ENCODE peak calls at places on chromosome 14, in six cellular contexts. V is sigmoid colon, M is lung, L is suprapubic skin, O is OCI-LY7, Z is fibroblast of lung. Y is an unnamed sample.

GRCh38 chr14:104650057-104650980 is 39.1 kb upstream of the INF2 start:
- DNase-seq in Z (peak; percentile 48), V (peak; percentile 81), O (peak; percentile 77), M (peak; percentile 49), L (no peak), Y (peak; percentile 41)

GRCh38 chr14:72519543-72519942 is 374.4 kb downstream of the DPF3 start:
- DNase-seq in L (no peak), M (no peak), V (no peak), Z (no peak), O (no peak), Y (no peak)

GRCh38 chr14:100677925-100678765 is 48.5 kb upstream of the DLK1 start:
- DNase-seq in L (no peak), O (no peak), Z (peak; percentile 86), V (peak; percentile 83), M (no peak), Y (peak; percentile 98)

GRCh38 chr14:76181546-76181945 is 29.8 kb downstream of the GPATCH2L start:
- DNase-seq in L (no peak), M (no peak), Z (peak; percentile 8), O (peak; percentile 3), V (no peak), Y (peak; percentile 9)

GRCh38 chr14:91835920-91836843 is 31.2 kb downstream of the TC2N start:
- DNase-seq in O (peak; percentile 8), Z (no peak), V (peak; percentile 91), M (peak; percentile 91), L (peak; percentile 96), Y (peak; percentile 5)

GRCh38 chr14:82190812-82191211 is 657.2 kb upstream of the SEL1L start:
- DNase-seq in L (no peak), M (no peak), Z (no peak), V (no peak), O (no peak), Y (no peak)

GRCh38 chr14:67643671-67644070 is 24.0 kb downstream of the ARG2 start:
- DNase-seq in V (no peak), M (no peak), O (no peak), Z (no peak), L (no peak), Y (no peak)

GRCh38 chr14:67938046-67938445 is 118.5 kb downstream of the RAD51B start:
- DNase-seq in V (no peak), O (no peak), Z (no peak), M (no peak), L (no peak), Y (peak; percentile 26)

GRCh38 chr14:105492966-105493871 is 2.2 kb downstream of the TEDC1 start:
- DNase-seq in O (no peak), M (no peak), V (peak; percentile 64), Z (no peak), L (no peak), Y (no peak)

GRCh38 chr14:101470266-101470665 is 91.0 kb upstream of the DIO3 start:
- DNase-seq in V (no peak), Z (no peak), O (no peak), M (no peak), L (peak; percentile 62), Y (no peak)

GRCh38 chr14:59481407-59482119 is 2.6 kb downstream of the L3HYPDH start:
- DNase-seq in V (no peak), M (no peak), O (no peak), L (no peak), Z (peak; percentile 87), Y (peak; percentile 65)

GRCh38 chr14:92005019-92005418 is 34.8 kb downstream of the TRIP11 start:
- DNase-seq in L (no peak), V (no peak), Z (no peak), M (no peak), O (no peak), Y (no peak)

GRCh38 chr14:92266216-92266615 is 56.7 kb upstream of the SLC24A4 start:
- DNase-seq in O (no peak), M (no peak), L (no peak), Z (no peak), V (no peak), Y (no peak)

GRCh38 chr14:91545204-91545603 is 35.1 kb upstream of the PPP4R3A start:
- DNase-seq in Z (no peak), M (no peak), L (no peak), O (no peak), V (no peak), Y (no peak)

DNA sequence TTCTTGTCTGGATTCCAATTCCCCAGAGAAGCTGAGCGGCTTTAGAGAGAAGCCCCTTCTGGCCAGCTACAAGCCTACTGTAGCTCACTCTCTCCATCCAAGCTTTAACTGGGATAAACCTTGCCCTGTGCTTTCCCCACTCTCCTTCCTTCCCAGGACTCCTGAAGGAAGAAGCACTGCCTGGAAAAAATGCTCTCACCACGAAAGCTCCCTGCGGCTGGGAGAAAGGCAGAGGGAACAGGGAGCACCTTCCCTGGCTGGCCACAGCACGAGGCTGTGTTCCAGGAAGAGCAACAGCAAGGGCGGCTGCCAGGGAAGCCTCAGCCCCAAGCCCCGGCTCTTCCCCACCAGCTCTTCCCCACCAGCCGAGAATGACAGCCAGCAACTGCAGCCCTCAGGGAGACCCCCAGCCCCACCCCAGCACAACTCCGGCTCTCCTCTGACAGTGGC is 40.8 kb upstream of the PNMA1 start:
- DNase-seq in Z (peak; percentile 64), M (no peak), O (no peak), V (peak; percentile 90), L (no peak), Y (peak; percentile 80)
- H3K4me3 ChIP-seq in Z (peak overlapping the region; percentile 4), M (no peak overlapping the region), O (peak overlapping the region; percentile 78), V (peak overlapping the region; percentile 9), L (peak overlapping the region; percentile 35), Y (peak overlapping the region; percentile 43)

DNA sequence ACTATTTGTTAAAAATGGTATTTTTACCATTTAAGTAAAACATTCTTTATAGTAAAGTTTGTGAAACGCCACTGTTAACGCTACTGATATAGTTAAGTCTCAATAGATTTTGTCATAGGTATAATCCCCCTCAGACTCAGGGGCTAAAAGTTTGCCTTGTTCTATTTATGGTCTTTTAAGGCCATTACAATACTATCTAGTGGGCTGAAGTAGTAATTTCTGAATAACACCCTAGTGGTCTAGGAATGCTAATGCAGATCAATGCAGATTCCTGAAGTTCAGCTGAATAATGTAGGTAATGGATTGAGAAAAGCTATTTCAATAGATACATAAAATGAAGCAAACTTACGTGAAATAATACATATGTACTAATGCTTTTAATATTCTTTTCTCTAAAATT is 989.3 kb upstream of the NOVA1 start:
- DNase-seq in M (no peak), Z (no peak), O (no peak), L (no peak), V (no peak), Y (no peak)
- TF ChIP-seq CTCF in M (no peak), Z (no peak), O (no peak), L (no peak), V (no peak), Y (no peak)

GRCh38 chr14:93957751-93958566 is 18.4 kb downstream of the ASB2 start:
- DNase-seq in L (no peak), O (no peak), M (no peak), V (no peak), Z (no peak), Y (no peak)

GRCh38 chr14:93958567-93959238 is 17.7 kb downstream of the ASB2 start:
- DNase-seq in M (no peak), Z (no peak), L (no peak), V (no peak), O (peak; percentile 27), Y (no peak)

GRCh38 chr14:93960774-93961438 is 15.5 kb downstream of the ASB2 start:
- DNase-seq in L (no peak), V (no peak), M (no peak), O (no peak), Z (no peak), Y (no peak)

GRCh38 chr14:93960108-93960475 is 16.3 kb downstream of the ASB2 start:
- DNase-seq in L (no peak), M (no peak), O (peak; percentile 50), Z (no peak), V (no peak), Y (no peak)

DNA sequence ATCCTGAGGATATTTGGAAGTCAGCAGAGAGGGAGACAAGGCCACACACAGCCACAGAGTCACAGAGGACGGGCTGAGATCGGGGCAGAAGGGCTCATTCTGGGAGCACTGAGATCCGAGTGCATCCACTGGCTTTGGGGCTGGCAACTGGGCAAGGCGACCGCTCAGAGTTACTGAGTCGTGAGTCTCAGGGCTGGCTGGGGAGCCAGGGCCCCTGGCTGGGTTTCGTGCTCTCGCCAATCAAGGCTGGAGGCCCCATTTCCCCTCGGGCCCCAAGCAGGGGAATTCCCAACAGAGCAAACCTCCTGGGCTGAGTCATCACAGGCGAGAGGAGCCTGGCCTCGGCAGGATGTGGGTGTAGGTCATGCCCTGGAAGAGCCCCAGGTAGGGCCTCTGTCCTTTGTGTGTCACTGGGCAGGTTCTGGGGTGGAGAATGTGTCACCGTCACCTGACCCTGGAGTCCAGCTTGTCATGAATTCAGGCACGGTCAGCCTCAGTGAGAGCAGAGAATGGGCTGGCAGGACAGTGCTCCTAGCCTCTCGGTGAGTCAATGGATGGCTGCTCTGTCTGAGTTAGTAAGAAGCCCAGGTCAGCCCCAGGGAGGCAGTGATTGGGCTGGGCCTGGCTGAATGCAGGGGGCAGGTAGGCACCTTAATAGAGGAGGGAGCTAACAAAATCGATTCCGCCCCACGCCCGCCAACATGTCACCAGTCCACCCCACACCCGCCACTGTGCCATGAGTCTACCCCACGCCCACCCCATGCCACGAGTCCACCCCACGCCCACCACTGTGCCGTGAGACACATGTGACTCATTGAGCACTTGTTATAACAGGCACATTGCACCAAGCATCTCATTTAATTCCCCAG is 16.9 kb downstream of the ASB2 start:
- DNase-seq in V (no peak), O (peak; percentile 87), M (peak; percentile 64), Z (peak; percentile 62), L (no peak), Y (peak; percentile 75)
- H3K4me3 ChIP-seq in V (no peak overlapping the region), O (peak overlapping the region; percentile 51), M (no peak overlapping the region), Z (no peak overlapping the region), L (no peak overlapping the region), Y (no peak overlapping the region)

DNA sequence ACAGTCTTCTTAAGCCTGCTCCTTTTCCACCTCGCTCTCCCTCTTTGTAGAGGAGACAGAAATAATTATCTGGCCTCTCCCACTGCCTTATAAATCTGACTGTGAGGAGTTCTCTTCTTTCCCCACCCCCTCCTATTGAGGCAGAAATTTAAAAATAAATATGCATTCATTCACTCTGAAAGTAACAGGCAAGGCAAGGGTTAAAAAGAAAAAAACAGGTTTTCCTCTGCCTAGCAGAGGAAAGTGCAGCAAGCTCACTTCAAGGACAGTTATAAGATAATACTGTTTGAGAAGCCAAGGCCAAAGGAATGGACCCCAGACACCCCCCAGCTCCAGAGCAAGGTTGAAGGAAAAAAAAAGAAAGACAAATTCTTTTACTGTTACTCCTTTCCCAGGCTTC is 56.3 kb downstream of the DHRS2 start:
- DNase-seq in L (no peak), M (no peak), V (no peak), Z (no peak), O (no peak), Y (no peak)
- TF ChIP-seq CTCF in L (no peak), M (no peak), V (no peak), Z (no peak), O (no peak), Y (no peak)